ENCODE peak calls at places on chromosomes 6 and 20, in six cellular contexts. V, S, R, C, H and M are unnamed samples.

GRCh38 chr6:137853569-137854213 is 13.4 kb upstream of the TNFAIP3 start:
- DNase-seq in V (no peak), H (peak), C (no peak), R (no peak), S (no peak), M (no peak)

GRCh38 chr6:92047152-92047551 is 1372.2 kb downstream of the EPHA7 start:
- DNase-seq in R (no peak), C (no peak), S (no peak), H (no peak), V (no peak), M (no peak)

GRCh38 chr20:47276856-47277541 is 79.5 kb downstream of the ZMYND8 start:
- DNase-seq in C (no peak), V (no peak), H (peak), R (no peak), S (no peak), M (peak)

GRCh38 chr20:18057106-18057993 is at the start of gene OVOL2:
- DNase-seq in V (peak), H (no peak), R (peak), S (no peak), C (no peak), M (peak)

GRCh38 chr6:30447237-30447636 is 42.1 kb upstream of the HLA-E start:
- DNase-seq in H (no peak), V (peak), S (no peak), R (peak), C (no peak), M (peak)

GRCh38 chr6:52306972-52307849 is 22.7 kb upstream of the MCM3 start:
- DNase-seq in V (no peak), C (no peak), S (no peak), R (peak), H (no peak), M (no peak)

GRCh38 chr6:44569931-44570385 is 182.5 kb downstream of the CDC5L start:
- DNase-seq in C (no peak), S (no peak), H (peak), R (peak), V (no peak), M (no peak)

GRCh38 chr6:162184465-162184864 is 543.1 kb downstream of the PRKN start:
- DNase-seq in S (no peak), C (no peak), R (no peak), V (no peak), H (no peak), M (peak)

GRCh38 chr20:45104786-45105185 is 3.9 kb upstream of the KCNS1 start:
- DNase-seq in H (peak), S (no peak), V (no peak), R (no peak), C (no peak), M (peak)

GRCh38 chr6:143174516-143174915 is 113.8 kb downstream of the AIG1 start:
- DNase-seq in H (no peak), R (no peak), C (no peak), V (no peak), S (no peak), M (no peak)

GRCh38 chr6:101224751-101225150 is 168.8 kb upstream of the GRIK2 start:
- DNase-seq in H (no peak), V (no peak), C (no peak), S (no peak), R (no peak), M (no peak)

GRCh38 chr6:117482240-117483003 is at the start of gene DCBLD1:
- DNase-seq in C (peak), R (peak), S (peak), V (peak), H (peak), M (peak)

GRCh38 chr6:106134906-106135634 is 48.9 kb downstream of the PRDM1 start:
- DNase-seq in S (peak), C (no peak), V (no peak), H (no peak), R (no peak), M (no peak)

GRCh38 chr6:123965894-123966293 is 162.2 kb downstream of the NKAIN2 start:
- DNase-seq in R (peak), H (no peak), S (no peak), V (peak), C (peak), M (peak)

GRCh38 chr6:42860031-42860430 is 19.4 kb upstream of the RPL7L1 start:
- DNase-seq in C (no peak), R (no peak), S (no peak), H (no peak), V (no peak), M (no peak)

GRCh38 chr20:23143098-23143497 is 57.0 kb upstream of the CD93 start:
- DNase-seq in C (no peak), V (no peak), S (no peak), H (peak), R (peak), M (peak)

GRCh38 chr20:14418441-14418840 is 81.0 kb upstream of the FLRT3 start:
- DNase-seq in S (no peak), R (no peak), C (no peak), H (peak), V (no peak), M (no peak)

GRCh38 chr20:24873015-24873620 is 76.0 kb upstream of the CST7 start:
- DNase-seq in R (no peak), S (no peak), C (no peak), H (no peak), V (no peak), M (no peak)